ENCODE peak calls at places on chromosomes 3 and 15, in five cellular contexts. X is right lobe of liver, H is foreskin keratinocyte, C is ovary, G is GM23338. O is an unnamed sample.

GRCh38 chr3:10955694-10956453 is 36.7 kb upstream of the SLC6A1 start:
- DNase-seq in G (no peak), X (no peak), H (no peak), C (no peak), O (no peak)

GRCh38 chr3:150736316-150736719 is 26.7 kb downstream of the SIAH2 start:
- DNase-seq in C (no peak), H (no peak), G (peak; percentile 72), X (no peak), O (no peak)

GRCh38 chr3:113374078-113374477 is 67.2 kb downstream of the CFAP44 start:
- DNase-seq in H (no peak), X (no peak), G (no peak), C (no peak), O (no peak)

GRCh38 chr3:195873971-195874370 is 34.4 kb downstream of the TNK2 start:
- DNase-seq in C (no peak), X (peak; percentile 42), G (no peak), H (no peak), O (no peak)

GRCh38 chr3:120645083-120645800 is 36.8 kb downstream of the HGD start:
- DNase-seq in X (no peak), G (no peak), H (no peak), C (no peak), O (no peak)

GRCh38 chr3:48561045-48561736 is 2.4 kb downstream of the UCN2 start:
- DNase-seq in C (peak; percentile 69), H (no peak), X (no peak), G (peak; percentile 92), O (no peak)

GRCh38 chr3:74426571-74426970 is 187.9 kb downstream of the CNTN3 start:
- DNase-seq in C (no peak), X (no peak), H (no peak), G (no peak), O (no peak)

GRCh38 chr3:185900228-185900627 is 37.6 kb downstream of the TRA2B start:
- DNase-seq in C (no peak), G (no peak), H (peak; percentile 73), X (no peak), O (no peak)

GRCh38 chr15:98983333-98983732 is 24.3 kb downstream of the PGPEP1L start:
- DNase-seq in C (peak; percentile 75), H (peak; percentile 48), G (no peak), X (no peak), O (peak; percentile 81)

GRCh38 chr15:91214675-91215590 is 114.9 kb downstream of the SV2B start:
- DNase-seq in G (peak; percentile 37), X (no peak), C (no peak), H (no peak), O (no peak)
- H3K27ac ChIP-seq in G (no peak overlapping the region), X (no peak overlapping the region), C (no peak overlapping the region), H (no peak overlapping the region), O (no peak overlapping the region)

DNA sequence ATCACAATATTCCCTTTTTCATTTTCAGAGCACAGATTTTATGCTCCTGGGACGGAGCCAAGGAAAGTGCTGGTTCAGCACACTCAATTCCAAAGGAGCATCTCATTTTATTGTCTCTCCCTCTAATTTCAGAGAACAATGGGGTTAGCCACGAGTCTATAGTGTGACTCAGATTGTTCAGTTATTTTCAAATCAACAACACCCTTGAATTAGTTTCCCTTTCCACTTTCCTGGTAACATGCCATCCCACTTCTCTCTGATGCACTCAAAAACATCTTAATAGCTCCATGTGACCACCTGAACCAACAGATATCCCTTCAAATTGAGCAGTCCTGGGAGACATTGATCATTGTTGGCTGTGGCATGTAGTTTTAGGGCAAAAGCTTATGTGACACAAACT is 389.7 kb upstream of the MDFIC2 start:
- DNase-seq in H (peak; percentile 13), X (no peak), G (no peak), C (no peak), O (no peak)
- TF ChIP-seq CTCF in H (no peak), X (no peak), G (no peak), C (no peak), O (no peak)

GRCh38 chr15:39691229-39691628 is 91.4 kb downstream of the FSIP1 start:
- DNase-seq in X (no peak), G (no peak), C (no peak), H (no peak), O (no peak)
- H3K27ac ChIP-seq in X (no peak overlapping the region), G (no peak overlapping the region), C (no peak overlapping the region), H (no peak overlapping the region), O (no peak overlapping the region)

DNA sequence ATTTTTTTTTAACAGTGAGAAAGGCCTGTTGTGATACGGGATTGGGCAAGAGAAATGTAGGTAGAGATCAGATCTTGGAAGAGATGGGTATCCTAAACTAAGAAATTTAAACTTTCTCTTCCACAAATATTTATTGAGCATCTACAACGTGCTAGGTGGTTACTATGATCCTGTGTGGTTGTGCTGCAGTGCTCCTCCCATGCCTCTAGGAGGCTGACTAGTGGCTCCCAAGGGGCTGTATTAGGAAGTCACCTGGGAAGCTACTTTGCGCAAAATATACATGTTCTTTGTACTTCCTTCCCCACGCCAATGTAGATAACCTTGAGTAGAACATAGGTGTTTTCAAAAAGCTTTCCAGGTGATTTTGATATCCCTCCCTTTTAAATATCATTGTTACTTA is 27.2 kb downstream of the USP3 start:
- DNase-seq in X (no peak), G (peak; percentile 70), H (no peak), C (no peak), O (no peak)
- TF ChIP-seq CTCF in X (no peak), G (peak; percentile 63), H (peak; percentile 39), C (no peak), O (no peak)

GRCh38 chr3:14700891-14701290 is 25.9 kb downstream of the C3orf20 start:
- DNase-seq in G (no peak), H (no peak), C (no peak), X (no peak), O (no peak)

GRCh38 chr3:14701676-14702075 is 26.7 kb downstream of the C3orf20 start:
- DNase-seq in X (no peak), C (no peak), H (no peak), G (no peak), O (no peak)

GRCh38 chr3:14703128-14703750 is 28.3 kb downstream of the C3orf20 start:
- DNase-seq in H (no peak), G (no peak), X (no peak), C (no peak), O (no peak)

GRCh38 chr3:14698601-14699244 is 23.8 kb downstream of the C3orf20 start:
- DNase-seq in X (no peak), C (no peak), H (no peak), G (no peak), O (no peak)

DNA sequence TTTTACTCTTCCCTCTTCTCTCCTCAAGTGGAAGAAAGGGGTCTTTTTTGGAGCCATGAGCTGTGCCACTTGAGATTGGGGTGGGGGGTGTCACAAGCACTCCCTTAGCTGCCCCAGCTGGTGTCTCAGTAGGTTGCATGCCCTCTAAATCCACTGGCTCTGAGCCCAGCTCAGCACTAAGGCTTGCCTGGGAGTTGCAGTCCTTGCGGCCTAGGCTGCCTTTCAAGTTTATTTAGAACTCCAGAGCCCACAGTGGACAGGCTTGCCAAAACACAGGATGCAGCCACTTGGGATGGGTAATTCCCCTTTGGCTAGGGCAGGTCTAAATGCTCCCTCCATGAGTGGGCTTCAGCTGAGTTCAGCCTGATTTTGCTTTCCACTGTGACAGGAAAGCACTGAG is 24.7 kb downstream of the C3orf20 start:
- DNase-seq in G (no peak), C (no peak), X (no peak), H (no peak), O (no peak)
- H3K27ac ChIP-seq in G (no peak overlapping the region), C (no peak overlapping the region), X (no peak overlapping the region), H (no peak overlapping the region), O (no peak overlapping the region)

GRCh38 chr3:27281671-27282150 is 87.5 kb downstream of the NEK10 start:
- DNase-seq in C (no peak), X (no peak), H (no peak), G (no peak), O (no peak)

GRCh38 chr3:27278391-27279055 is 90.7 kb downstream of the NEK10 start:
- DNase-seq in C (no peak), H (no peak), X (no peak), G (no peak), O (no peak)

DNA sequence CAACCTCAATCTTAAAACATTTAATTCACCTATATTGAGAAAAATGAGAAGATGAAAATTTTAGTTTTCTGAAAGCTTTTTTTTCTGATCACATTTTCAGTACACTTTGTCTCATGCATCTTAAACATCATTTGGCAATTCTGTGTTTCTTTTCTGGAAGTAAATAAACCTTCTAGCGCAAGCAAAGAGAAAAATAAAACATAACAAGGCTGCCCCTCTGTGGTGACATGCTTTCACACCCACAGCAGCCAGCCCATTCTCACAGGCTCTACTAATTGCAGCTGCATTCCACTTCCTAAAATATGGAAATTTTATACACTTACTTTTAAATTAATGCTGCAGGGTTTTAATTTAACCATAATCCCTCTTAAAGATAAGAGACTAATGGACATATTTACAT is 90.0 kb downstream of the NEK10 start:
- DNase-seq in X (no peak), G (peak; percentile 54), C (no peak), H (no peak), O (no peak)
- TF ChIP-seq CTCF in X (peak; percentile 48), G (peak; percentile 67), C (no peak), H (peak; percentile 46), O (no peak)

GRCh38 chr15:48825075-48825474 is 14.2 kb upstream of the CEP152 start:
- DNase-seq in X (no peak), G (no peak), C (no peak), H (no peak), O (no peak)
- H3K27ac ChIP-seq in X (no peak overlapping the region), G (no peak overlapping the region), C (no peak overlapping the region), H (no peak overlapping the region), O (no peak overlapping the region)

GRCh38 chr3:154584041-154584440 is 154.1 kb upstream of the GPR149 start:
- DNase-seq in C (no peak), H (no peak), X (no peak), G (peak; percentile 65), O (no peak)
- TF ChIP-seq CTCF in C (no peak), H (peak; percentile 8), X (no peak), G (peak; percentile 67), O (no peak)